ENCODE peak calls at places on chromosomes 12 and 14, in seven cellular contexts. G is AG04449, C is HCT116, Q is fibroblast of the aortic adventitia, L is fibroblast of lung, T is colonic mucosa, O is IMR-90. K is an unnamed sample.

GRCh38 chr12:95963104-95963503 is 20.0 kb downstream of the AMDHD1 start:
- DNase-seq in G (no peak), C (peak), Q (no peak), L (no peak), T (no peak), O (no peak), K (no peak)

GRCh38 chr12:9372202-9372601 is 164.0 kb upstream of the PZP start:
- DNase-seq in G (no peak), C (no peak), Q (no peak), L (no peak), T (no peak), O (peak), K (no peak)

GRCh38 chr14:61705017-61705416 is 9.7 kb downstream of the HIF1A start:
- DNase-seq in G (no peak), C (no peak), Q (no peak), L (no peak), T (no peak), O (peak), K (no peak)

GRCh38 chr12:121992059-121992879 is 29.4 kb upstream of the BCL7A start:
- DNase-seq in G (peak), C (no peak), Q (peak), L (peak), T (no peak), O (peak), K (peak)

GRCh38 chr14:61145903-61146411 is 135.2 kb downstream of the TMEM30B start:
- DNase-seq in G (peak), C (no peak), Q (peak), L (peak), T (no peak), O (peak), K (peak)

GRCh38 chr12:97612075-97612474 is 149.5 kb downstream of the RMST start:
- DNase-seq in G (no peak), C (no peak), Q (no peak), L (no peak), T (no peak), O (no peak), K (no peak)

GRCh38 chr14:20219033-20219432 is 4.5 kb upstream of the OR11H6 start:
- DNase-seq in G (no peak), C (no peak), Q (peak), L (no peak), T (no peak), O (no peak), K (no peak)

GRCh38 chr14:67987596-67987995 is 168.0 kb downstream of the RAD51B start:
- DNase-seq in G (peak), C (no peak), Q (peak), L (peak), T (no peak), O (peak), K (peak)

GRCh38 chr12:122870867-122871664 is 24.9 kb downstream of the VPS37B start:
- DNase-seq in G (no peak), C (no peak), Q (peak), L (peak), T (no peak), O (peak), K (no peak)

GRCh38 chr14:42911642-42912041 is 1305.0 kb downstream of the LRFN5 start:
- DNase-seq in G (no peak), C (no peak), Q (peak), L (no peak), T (no peak), O (peak), K (no peak)

GRCh38 chr12:104057771-104058197 is 6.5 kb upstream of the HCFC2 start:
- DNase-seq in G (no peak), C (no peak), Q (peak), L (no peak), T (no peak), O (peak), K (no peak)

GRCh38 chr12:132068250-132068649 is 75.9 kb downstream of the DDX51 start:
- DNase-seq in G (no peak), C (no peak), Q (no peak), L (no peak), T (no peak), O (no peak), K (no peak)

GRCh38 chr12:34400986-34401658 is 378.8 kb downstream of the ALG10 start:
- DNase-seq in G (no peak), C (no peak), Q (no peak), L (no peak), T (peak), O (no peak), K (no peak)

GRCh38 chr14:91229743-91230200 is 14.7 kb downstream of the GPR68 start:
- DNase-seq in G (no peak), C (no peak), Q (no peak), L (peak), T (no peak), O (peak), K (peak)

GRCh38 chr12:21860128-21860527 is 81.1 kb downstream of the ABCC9 start:
- DNase-seq in G (no peak), C (no peak), Q (no peak), L (no peak), T (no peak), O (no peak), K (no peak)

GRCh38 chr12:32920506-32921085 is 24.0 kb upstream of the PKP2 start:
- DNase-seq in G (no peak), C (no peak), Q (no peak), L (peak), T (no peak), O (no peak), K (no peak)

GRCh38 chr12:10364839-10365681 is 24.8 kb downstream of the KLRK1 start:
- DNase-seq in G (no peak), C (peak), Q (peak), L (peak), T (peak), O (peak), K (no peak)

GRCh38 chr12:56993346-56993745 is 13.0 kb downstream of the ZBTB39 start:
- DNase-seq in G (no peak), C (no peak), Q (no peak), L (no peak), T (peak), O (no peak), K (no peak)

GRCh38 chr12:4874671-4875070 is 35.0 kb upstream of the KCNA1 start:
- DNase-seq in G (no peak), C (no peak), Q (no peak), L (no peak), T (no peak), O (no peak), K (no peak)

GRCh38 chr12:93915411-93915810 is 233.0 kb upstream of the PLXNC1 start:
- DNase-seq in G (no peak), C (no peak), Q (no peak), L (no peak), T (no peak), O (no peak), K (no peak)

GRCh38 chr12:68119724-68120211 is 39.8 kb downstream of the IFNG start:
- DNase-seq in G (no peak), C (no peak), Q (no peak), L (peak), T (no peak), O (no peak), K (no peak)

GRCh38 chr12:104910196-104910840 is 47.8 kb downstream of the SLC41A2 start:
- DNase-seq in G (no peak), C (no peak), Q (peak), L (peak), T (no peak), O (peak), K (no peak)

GRCh38 chr14:100967178-100967577 is 63.7 kb upstream of the RTL1 start:
- DNase-seq in G (no peak), C (no peak), Q (no peak), L (no peak), T (no peak), O (no peak), K (no peak)

GRCh38 chr12:29889737-29890136 is 106.0 kb upstream of the TMTC1 start:
- DNase-seq in G (no peak), C (peak), Q (peak), L (peak), T (peak), O (peak), K (no peak)

GRCh38 chr12:69000540-69001243 is 67.7 kb upstream of the CPM start:
- DNase-seq in G (no peak), C (no peak), Q (peak), L (peak), T (no peak), O (peak), K (no peak)

GRCh38 chr12:92056290-92056689 is 89.4 kb downstream of the BTG1 start:
- DNase-seq in G (no peak), C (no peak), Q (no peak), L (no peak), T (no peak), O (no peak), K (no peak)

GRCh38 chr12:29733060-29733459 is 50.7 kb downstream of the TMTC1 start:
- DNase-seq in G (no peak), C (no peak), Q (no peak), L (peak), T (no peak), O (peak), K (no peak)

GRCh38 chr14:99267871-99268775 is 3.9 kb downstream of the BCL11B start:
- DNase-seq in G (no peak), C (no peak), Q (no peak), L (no peak), T (no peak), O (no peak), K (no peak)

GRCh38 chr12:74152370-74152769 is 385.3 kb upstream of the ATXN7L3B start:
- DNase-seq in G (no peak), C (no peak), Q (no peak), L (no peak), T (no peak), O (no peak), K (no peak)

GRCh38 chr12:118193477-118193876 is 57.6 kb downstream of the PEBP1 start:
- DNase-seq in G (no peak), C (no peak), Q (no peak), L (no peak), T (no peak), O (no peak), K (no peak)

GRCh38 chr14:105021656-105022275 is 883 bp upstream of the CDCA4 start:
- DNase-seq in G (no peak), C (peak), Q (no peak), L (peak), T (peak), O (peak), K (no peak)

GRCh38 chr12:4960547-4960946 is 50.8 kb downstream of the KCNA1 start:
- DNase-seq in G (no peak), C (no peak), Q (no peak), L (no peak), T (no peak), O (no peak), K (no peak)

GRCh38 chr14:20630340-20631022 is 11.0 kb downstream of the OR6S1 start:
- DNase-seq in G (no peak), C (peak), Q (peak), L (peak), T (peak), O (peak), K (no peak)

GRCh38 chr12:47504775-47505446 is 200.9 kb downstream of the RPAP3 start:
- DNase-seq in G (peak), C (no peak), Q (peak), L (peak), T (no peak), O (peak), K (peak)

GRCh38 chr14:34965912-34966311 is 16.9 kb upstream of the SRP54 start:
- DNase-seq in G (no peak), C (no peak), Q (no peak), L (no peak), T (no peak), O (no peak), K (no peak)

GRCh38 chr12:4157122-4157521 is 116.4 kb upstream of the CCND2 start:
- DNase-seq in G (no peak), C (no peak), Q (no peak), L (no peak), T (no peak), O (no peak), K (no peak)

GRCh38 chr14:61388173-61388975 is 67.0 kb downstream of the PRKCH start:
- DNase-seq in G (no peak), C (peak), Q (peak), L (peak), T (no peak), O (no peak), K (no peak)

DNA sequence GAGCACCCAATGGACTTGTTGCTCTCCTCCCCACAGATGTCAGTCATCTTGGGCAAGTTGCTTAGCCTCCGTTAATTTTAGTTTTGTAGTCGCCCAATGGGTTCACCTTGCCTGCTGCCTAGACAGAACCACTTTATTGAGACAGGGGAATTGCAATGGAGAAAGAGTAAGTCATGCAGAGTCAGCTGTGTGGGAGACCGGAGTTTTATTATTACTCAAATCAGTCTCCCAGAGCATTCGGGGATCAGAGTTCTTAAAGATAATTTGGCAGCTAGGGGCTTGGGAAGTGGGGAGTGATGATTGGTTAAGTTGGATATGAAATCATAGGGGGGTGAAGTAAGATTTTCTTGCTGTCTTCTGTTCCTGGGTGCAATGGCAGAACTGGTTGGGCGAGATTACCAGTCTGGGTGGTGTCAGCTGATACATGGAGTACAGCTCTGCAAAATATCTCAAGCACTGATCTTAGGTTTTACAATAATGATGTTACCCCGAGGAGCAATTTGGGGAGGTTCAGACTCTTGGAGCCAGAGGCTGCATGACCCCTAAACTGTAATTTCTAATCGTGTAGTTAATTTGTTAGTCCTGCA is 50.2 kb downstream of the SLC38A1 start:
- DNase-seq in G (no peak), C (no peak), Q (no peak), L (no peak), T (peak), O (no peak), K (no peak)
- H3K4me3 ChIP-seq in G (no peak), C (no peak), Q (no peak), L (no peak), T (no peak), O (no peak), K (no peak)

GRCh38 chr12:77830952-77831351 is 258 bp downstream of the NAV3 start:
- DNase-seq in G (no peak), C (no peak), Q (no peak), L (no peak), T (no peak), O (no peak), K (no peak)
- H3K4me3 ChIP-seq in G (no peak), C (no peak), Q (no peak), L (no peak), T (no peak), O (no peak), K (no peak)

DNA sequence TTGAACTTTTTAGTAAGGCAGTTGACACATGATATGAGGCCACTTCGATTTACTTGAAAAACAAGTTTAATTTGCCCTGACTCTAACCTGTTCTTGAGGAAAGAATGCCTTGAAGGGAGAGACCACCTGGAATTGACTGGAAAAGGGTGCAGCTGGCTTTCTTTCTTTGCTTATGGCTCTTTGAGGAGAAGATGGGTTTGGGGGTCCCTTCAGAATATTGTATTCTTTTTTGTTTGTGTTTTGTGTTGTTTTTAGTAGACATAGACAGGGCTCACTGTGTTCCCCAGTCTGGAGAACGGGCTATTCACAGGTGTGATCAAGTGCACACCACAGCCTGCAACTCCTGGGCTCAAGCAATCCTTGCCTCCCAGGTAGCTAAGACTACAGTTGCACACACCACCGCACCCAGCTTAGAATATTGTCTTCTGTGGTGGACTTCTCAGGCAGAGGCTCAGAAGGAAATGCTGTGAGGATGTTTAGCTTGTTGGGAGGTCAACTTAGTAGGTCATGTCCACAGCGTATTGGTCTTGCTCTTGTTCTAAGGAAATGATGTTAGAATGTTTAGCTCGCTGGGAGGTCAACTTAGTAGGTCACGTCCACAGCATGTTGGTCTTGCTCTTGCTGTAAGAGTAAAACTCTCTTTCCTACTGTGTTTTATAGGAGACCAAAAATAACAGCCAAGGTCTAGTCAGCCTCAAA is 1.5 kb upstream of the NRL start:
- DNase-seq in G (no peak), C (no peak), Q (no peak), L (no peak), T (no peak), O (no peak), K (no peak)
- H3K4me3 ChIP-seq in G (no peak), C (peak), Q (peak), L (peak), T (peak), O (no peak), K (no peak)

GRCh38 chr12:6614513-6615177 is 7.5 kb upstream of the CHD4 start:
- DNase-seq in G (no peak), C (no peak), Q (no peak), L (no peak), T (peak), O (no peak), K (no peak)

GRCh38 chr12:6612652-6613014 is 5.5 kb upstream of the CHD4 start:
- DNase-seq in G (no peak), C (no peak), Q (no peak), L (no peak), T (no peak), O (no peak), K (no peak)

GRCh38 chr12:6613015-6613775 is 6.0 kb upstream of the CHD4 start:
- DNase-seq in G (no peak), C (peak), Q (peak), L (peak), T (peak), O (peak), K (peak)

GRCh38 chr12:6613776-6614512 is 6.8 kb upstream of the CHD4 start:
- DNase-seq in G (peak), C (peak), Q (peak), L (peak), T (peak), O (peak), K (peak)

GRCh38 chr12:6612247-6612646 is 5.1 kb upstream of the CHD4 start:
- DNase-seq in G (no peak), C (no peak), Q (no peak), L (no peak), T (peak), O (no peak), K (no peak)
- H3K4me3 ChIP-seq in G (no peak), C (no peak), Q (no peak), L (no peak), T (no peak), O (no peak), K (no peak)

DNA sequence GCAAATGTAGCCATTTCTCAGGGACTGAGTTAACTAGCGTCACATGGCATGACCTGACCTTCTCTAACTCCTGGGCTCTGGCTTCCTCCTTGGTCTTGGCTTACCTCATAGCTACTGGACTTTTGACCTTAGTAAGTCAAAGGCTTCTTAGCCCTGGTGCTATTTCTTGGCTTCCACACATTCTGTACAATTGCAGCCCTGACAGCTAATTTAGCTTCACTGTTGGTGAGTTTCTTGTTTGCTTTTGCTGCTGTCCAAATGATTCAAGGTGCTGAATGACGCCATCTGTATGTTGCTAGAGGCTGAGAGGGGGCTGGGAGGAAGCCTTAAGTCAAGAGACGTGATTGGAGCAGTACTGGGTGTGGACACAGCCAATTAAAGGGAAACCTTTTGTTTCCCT is 202.7 kb downstream of the PRKD1 start:
- DNase-seq in G (no peak), C (no peak), Q (peak), L (peak), T (no peak), O (peak), K (no peak)
- H3K4me3 ChIP-seq in G (no peak), C (no peak), Q (no peak), L (no peak), T (no peak), O (no peak), K (no peak)

GRCh38 chr12:115571027-115571426 is 706.5 kb downstream of the MED13L start:
- DNase-seq in G (no peak), C (no peak), Q (no peak), L (no peak), T (no peak), O (no peak), K (no peak)

GRCh38 chr12:115571446-115571845 is 706.0 kb downstream of the MED13L start:
- DNase-seq in G (no peak), C (no peak), Q (no peak), L (no peak), T (no peak), O (no peak), K (no peak)

GRCh38 chr12:115572440-115572839 is 705.1 kb downstream of the MED13L start:
- DNase-seq in G (no peak), C (no peak), Q (peak), L (no peak), T (no peak), O (peak), K (no peak)

GRCh38 chr12:115569694-115570093 is 707.8 kb downstream of the MED13L start:
- DNase-seq in G (no peak), C (no peak), Q (no peak), L (peak), T (no peak), O (no peak), K (no peak)

DNA sequence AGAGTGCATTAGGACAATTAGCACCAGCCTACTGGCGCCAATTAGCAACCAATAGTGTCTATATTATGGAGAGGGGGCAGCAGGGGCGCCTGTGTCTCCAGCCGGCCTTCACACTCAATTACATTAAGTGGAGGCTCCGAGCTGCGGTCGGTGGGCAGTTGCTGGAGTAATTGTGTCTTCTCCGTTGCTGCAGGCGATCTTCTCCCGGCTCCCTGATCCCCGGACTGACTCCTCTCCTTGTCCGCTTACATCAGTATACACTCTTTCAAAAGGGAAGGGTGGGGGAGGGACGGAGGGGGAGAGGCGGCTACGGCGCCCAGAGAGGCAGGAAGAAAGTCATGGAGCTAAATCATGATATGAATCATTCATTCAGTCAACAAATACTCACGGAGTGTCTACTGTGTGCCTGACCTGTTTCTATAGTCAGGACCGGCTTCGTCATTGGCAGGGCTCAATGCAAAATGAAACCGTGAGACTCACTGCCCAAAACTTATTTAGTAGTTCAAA is 707.2 kb downstream of the MED13L start:
- DNase-seq in G (no peak), C (no peak), Q (peak), L (peak), T (no peak), O (peak), K (peak)
- H3K4me3 ChIP-seq in G (peak), C (no peak), Q (peak), L (peak), T (no peak), O (peak), K (peak)

GRCh38 chr12:6549379-6550151 is 6.3 kb downstream of the IFFO1 start:
- DNase-seq in G (no peak), C (no peak), Q (no peak), L (no peak), T (no peak), O (no peak), K (no peak)
- H3K4me3 ChIP-seq in G (no peak), C (no peak), Q (peak), L (no peak), T (no peak), O (no peak), K (no peak)